ENCODE peak calls at places on chromosomes 4 and X, in eight cellular contexts. S is cardiac fibroblast, W is testis, M is DND-41, Q is B cell, P is fibroblast of pulmonary artery, U is IMR-90, G is ascending aorta. L is an unnamed sample.

GRCh38 chrX:86917959-86918358 is 599.6 kb upstream of the KLHL4 start:
- DNase-seq in P (no peak), Q (no peak), U (no peak), W (no peak), S (no peak), M (no peak), G (no peak), L (no peak)

GRCh38 chr4:168955674-168956073 is 54.4 kb downstream of the CBR4 start:
- DNase-seq in S (peak; percentile 4), M (no peak), G (no peak), Q (no peak), W (no peak), P (peak; percentile 8), U (no peak), L (no peak)

GRCh38 chr4:25913056-25913850 is 767 bp upstream of the SMIM20 start:
- DNase-seq in Q (peak; percentile 60), G (no peak), M (peak; percentile 5), S (no peak), P (no peak), U (peak; percentile 47), W (peak; percentile 30), L (peak; percentile 59)

GRCh38 chr4:103306870-103307345 is 108.8 kb upstream of the CENPE start:
- DNase-seq in M (no peak), P (peak; percentile 6), S (no peak), G (no peak), Q (no peak), U (no peak), W (peak; percentile 52), L (no peak)

GRCh38 chr4:25937801-25938200 is 23.8 kb downstream of the SMIM20 start:
- DNase-seq in S (peak; percentile 72), U (peak; percentile 49), P (peak; percentile 64), Q (no peak), G (no peak), W (no peak), M (no peak), L (no peak)

GRCh38 chrX:134255555-134255954 is 18.6 kb downstream of the CCDC160 start:
- DNase-seq in S (no peak), Q (no peak), M (no peak), U (no peak), P (no peak), G (no peak), W (no peak), L (no peak)

GRCh38 chrX:107675823-107676555 is 47.7 kb downstream of the PRPS1 start:
- DNase-seq in W (no peak), G (no peak), U (peak; percentile 35), M (no peak), P (peak; percentile 78), S (peak; percentile 75), Q (peak; percentile 40), L (no peak)

GRCh38 chrX:10972731-10973130 is 138.4 kb upstream of the HCCS start:
- DNase-seq in P (peak; percentile 6), U (peak; percentile 19), S (peak; percentile 64), W (no peak), M (no peak), G (no peak), Q (no peak), L (no peak)

GRCh38 chrX:106005684-106006083 is 32.8 kb downstream of the SERPINA7 start:
- DNase-seq in S (no peak), M (no peak), U (no peak), P (no peak), G (no peak), W (no peak), Q (no peak), L (no peak)

GRCh38 chrX:3659761-3660160 is 53.7 kb downstream of the PRKX start:
- DNase-seq in Q (no peak), G (no peak), W (no peak), P (peak; percentile 23), M (no peak), U (peak; percentile 34), S (peak; percentile 39), L (no peak)

GRCh38 chrX:84974803-84975202 is 28.9 kb upstream of the APOOL start:
- DNase-seq in P (no peak), M (no peak), S (no peak), Q (no peak), U (no peak), G (no peak), W (no peak), L (no peak)

GRCh38 chr4:176981074-176981473 is 188.4 kb upstream of the VEGFC start:
- DNase-seq in P (no peak), Q (no peak), M (no peak), G (no peak), S (peak; percentile 3), U (no peak), W (no peak), L (no peak)

GRCh38 chr4:77052352-77052751 is 23.4 kb downstream of the CCNI start:
- DNase-seq in Q (peak; percentile 70), U (peak; percentile 69), S (peak; percentile 49), W (no peak), P (peak; percentile 50), M (peak; percentile 59), G (no peak), L (no peak)

GRCh38 chr4:16289872-16290554 is 63.7 kb upstream of the TAPT1 start:
- DNase-seq in W (no peak), M (no peak), Q (no peak), P (peak; percentile 67), S (peak; percentile 60), U (peak; percentile 46), G (no peak), L (peak; percentile 54)

GRCh38 chr4:72031868-72032619 is at the start of gene NPFFR2:
- DNase-seq in M (no peak), P (peak; percentile 28), W (peak; percentile 27), Q (no peak), G (no peak), S (peak; percentile 10), U (no peak), L (no peak)

GRCh38 chr4:146283758-146284651 is 69.7 kb downstream of the REELD1 start:
- DNase-seq in P (peak; percentile 31), W (no peak), Q (no peak), U (no peak), S (peak; percentile 14), M (no peak), G (no peak), L (no peak)

GRCh38 chr4:146291313-146291712 is 77.0 kb downstream of the REELD1 start:
- DNase-seq in U (no peak), G (no peak), S (no peak), W (no peak), P (no peak), Q (no peak), M (no peak), L (no peak)

GRCh38 chr4:146282662-146283061 is 68.3 kb downstream of the REELD1 start:
- DNase-seq in U (no peak), G (no peak), Q (no peak), S (no peak), W (no peak), M (no peak), P (no peak), L (no peak)

GRCh38 chr4:146292508-146292907 is 78.2 kb downstream of the REELD1 start:
- DNase-seq in P (no peak), Q (no peak), G (no peak), W (no peak), S (no peak), M (no peak), U (no peak), L (no peak)

DNA sequence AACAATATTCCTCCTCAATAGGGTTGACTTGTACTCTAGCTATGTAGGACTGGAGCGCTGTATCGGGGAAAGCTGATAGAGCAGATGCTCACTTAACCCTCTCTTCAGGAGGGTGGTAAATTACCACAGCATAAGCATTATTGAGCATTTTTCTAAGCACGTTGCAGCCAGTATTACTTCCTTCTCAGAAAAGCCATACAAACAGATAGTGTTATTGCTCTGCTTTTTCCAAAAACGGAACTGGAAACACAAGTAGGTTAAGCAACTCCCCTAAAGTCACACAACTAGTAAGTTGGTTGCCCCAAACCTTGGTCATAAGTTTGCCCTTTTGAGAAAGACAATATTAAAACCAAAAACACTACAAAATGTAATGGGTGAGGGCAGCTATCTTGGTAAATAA is 73.8 kb downstream of the REELD1 start:
- DNase-seq in S (no peak), U (no peak), W (no peak), G (no peak), Q (no peak), M (no peak), P (no peak), L (no peak)
- TF ChIP-seq CTCF in S (no peak), U (no peak), W (no peak), G (no peak), Q (no peak), M (no peak), P (no peak), L (no peak)

DNA sequence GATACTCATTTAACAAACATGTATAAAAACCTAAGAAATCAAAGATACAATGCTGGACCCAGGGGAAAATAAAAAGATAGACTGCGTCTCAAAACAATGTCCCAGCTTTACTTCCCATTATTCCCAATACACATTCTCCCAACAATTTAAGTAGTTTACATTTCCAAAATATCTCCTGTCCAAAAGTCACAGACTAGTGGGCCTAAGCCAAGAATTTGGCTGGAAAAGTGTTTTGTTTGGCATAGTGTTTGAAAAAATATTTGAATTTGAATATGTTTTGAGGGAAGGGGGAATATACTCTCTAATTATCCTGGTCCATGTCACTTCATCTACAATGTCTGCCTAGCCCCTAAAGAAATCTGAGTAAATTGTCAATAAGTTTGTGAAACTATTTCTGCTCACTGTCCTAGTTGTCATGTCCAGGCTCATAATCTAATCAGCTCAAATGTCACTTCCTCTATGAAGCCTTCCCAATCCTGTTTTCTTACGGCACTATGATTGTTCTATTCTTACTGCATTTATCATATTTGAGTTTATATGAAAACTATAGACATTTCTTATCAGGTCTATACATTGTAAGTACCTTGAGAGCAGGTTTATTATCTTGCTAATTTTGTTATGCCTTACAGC is 74.4 kb downstream of the SEC24D start:
- DNase-seq in Q (no peak), M (no peak), W (no peak), U (no peak), P (no peak), G (no peak), S (peak; percentile 62), L (no peak)
- TF ChIP-seq CTCF in Q (no peak), M (no peak), W (no peak), U (no peak), P (no peak), G (no peak), S (no peak), L (no peak)

DNA sequence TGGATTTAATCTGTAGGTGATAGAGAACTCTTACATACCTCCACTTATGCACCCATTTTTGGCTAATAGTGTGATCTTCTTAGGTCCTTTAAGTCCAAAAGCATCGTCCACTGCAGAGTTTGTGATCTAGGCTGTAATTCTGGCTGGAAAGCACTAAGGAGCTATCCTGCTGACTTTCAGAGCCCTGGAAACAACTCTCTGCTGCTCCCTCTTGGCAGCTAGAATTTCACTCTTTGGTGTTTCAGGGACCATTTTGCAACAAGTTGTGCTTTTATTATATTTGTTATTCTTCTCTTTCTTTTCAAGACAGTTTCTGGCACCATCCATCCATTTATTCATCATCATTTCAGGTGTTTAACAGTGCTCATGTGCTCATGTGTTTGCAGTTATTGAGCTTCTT is 130.0 kb downstream of the RBM46 start:
- DNase-seq in P (peak; percentile 11), G (no peak), M (no peak), S (peak; percentile 10), U (peak; percentile 2), W (peak; percentile 29), Q (no peak), L (no peak)
- TF ChIP-seq CTCF in P (peak; percentile 16), G (no peak), M (no peak), S (peak; percentile 31), U (peak; percentile 27), W (no peak), Q (no peak), L (no peak)

DNA sequence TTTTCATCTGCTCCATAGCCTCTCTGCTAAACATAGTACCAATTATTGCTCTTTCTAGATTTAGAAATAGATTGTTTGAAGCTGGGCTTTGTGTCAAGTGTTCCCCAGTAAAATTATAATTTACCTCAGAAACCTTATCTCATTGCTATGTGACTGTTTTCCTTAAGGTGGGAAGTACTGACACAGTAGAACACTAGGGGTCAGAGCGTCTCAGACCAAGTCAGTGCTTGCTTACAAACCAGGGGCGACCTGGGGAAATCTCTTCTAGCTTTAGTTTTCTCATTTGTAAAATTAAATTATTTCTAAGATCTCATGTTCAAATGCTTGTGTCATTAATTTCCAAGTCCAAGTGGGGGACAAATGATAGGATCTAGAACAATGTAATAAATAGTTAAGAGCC is 360.4 kb downstream of the RAPGEF2 start:
- DNase-seq in M (no peak), S (no peak), U (no peak), Q (no peak), W (no peak), P (no peak), G (no peak), L (no peak)
- TF ChIP-seq CTCF in M (no peak), S (no peak), U (no peak), Q (no peak), W (no peak), P (no peak), G (no peak), L (no peak)

L was measured in GM13977.